ENCODE peak calls at places on chromosomes 12 and 14, in eight cellular contexts. G is EH; C is C1 segment of cervical spinal cord; M is WTC11; Q is AML-193; J is fibroblast of lung; P is AG09319; R is activated effector memory CD4-positive, alpha-beta T cell treated with Interleukin-2 at 50 U/mL for 16 hours. V is an unnamed sample.

GRCh38 chr12:128314611-128315010 is 47.6 kb downstream of the TMEM132C start:
- DNase-seq in J (no peak), C (no peak), Q (no peak), P (no peak), M (no peak), G (no peak), R (no peak), V (no peak)

GRCh38 chr12:15230137-15230536 is 8.9 kb upstream of the RERG start:
- DNase-seq in C (no peak), J (peak; percentile 38), M (no peak), Q (no peak), R (no peak), G (no peak), P (no peak), V (no peak)

GRCh38 chr12:84955298-84955697 is 42.7 kb upstream of the SLC6A15 start:
- DNase-seq in R (no peak), Q (no peak), G (no peak), M (no peak), P (no peak), C (no peak), J (peak; percentile 7), V (no peak)

GRCh38 chr14:70655110-70655826 is 13.6 kb downstream of the TTC9 start:
- DNase-seq in P (no peak), G (no peak), C (no peak), R (peak; percentile 57), M (peak; percentile 59), J (no peak), Q (peak; percentile 82), V (no peak)

GRCh38 chr12:131133015-131133905 is 179.6 kb downstream of the ADGRD1 start:
- DNase-seq in Q (no peak), R (no peak), C (no peak), M (no peak), P (no peak), J (no peak), G (no peak), V (no peak)

GRCh38 chr12:116714175-116714574 is 23.7 kb downstream of the SPRING1 start:
- DNase-seq in J (no peak), R (no peak), M (no peak), Q (no peak), G (no peak), C (no peak), P (no peak), V (no peak)

GRCh38 chr14:56150645-56151345 is 32.6 kb downstream of the PELI2 start:
- DNase-seq in Q (no peak), R (no peak), J (no peak), M (no peak), C (no peak), P (no peak), G (no peak), V (no peak)

GRCh38 chr12:62720661-62721330 is 214.2 kb downstream of the PPM1H start:
- DNase-seq in R (no peak), G (peak; percentile 86), Q (no peak), P (peak; percentile 38), M (no peak), C (peak; percentile 29), J (peak; percentile 45), V (no peak)

GRCh38 chr12:105798249-105798835 is 340.4 kb downstream of the NUAK1 start:
- DNase-seq in C (no peak), M (no peak), J (no peak), G (peak; percentile 31), Q (no peak), P (no peak), R (no peak), V (no peak)

GRCh38 chr14:54902143-54902520 is 494 bp downstream of the GCH1 start:
- DNase-seq in R (peak; percentile 76), P (no peak), J (peak; percentile 32), G (peak; percentile 54), C (no peak), Q (peak; percentile 76), M (peak; percentile 70), V (peak; percentile 91)

GRCh38 chr12:88298014-88298682 is 156.0 kb downstream of the TMTC3 start:
- DNase-seq in J (no peak), R (no peak), M (no peak), G (no peak), P (no peak), Q (no peak), C (no peak), V (no peak)

GRCh38 chr12:45670339-45671065 is 59.0 kb upstream of the ARID2 start:
- DNase-seq in M (no peak), R (no peak), P (no peak), J (no peak), G (peak; percentile 17), Q (peak; percentile 99), C (no peak), V (no peak)

GRCh38 chr12:42760550-42760949 is 171.0 kb upstream of the PRICKLE1 start:
- DNase-seq in C (no peak), M (no peak), R (no peak), Q (no peak), P (no peak), J (no peak), G (no peak), V (no peak)

GRCh38 chr12:32895688-32896437 is 714 bp downstream of the PKP2 start:
- DNase-seq in R (no peak), Q (no peak), M (peak; percentile 36), C (no peak), G (no peak), J (no peak), P (no peak), V (no peak)

GRCh38 chr12:121992059-121992879 is 29.4 kb upstream of the BCL7A start:
- DNase-seq in G (peak; percentile 98), C (no peak), J (peak; percentile 95), P (peak; percentile 64), Q (no peak), R (peak; percentile 6), M (no peak), V (peak; percentile 73)

GRCh38 chr12:50581226-50582184 is 76.7 kb downstream of the DIP2B start:
- DNase-seq in R (no peak), P (no peak), M (no peak), G (peak; percentile 84), C (no peak), J (peak; percentile 51), Q (no peak), V (no peak)

GRCh38 chr12:132342322-132342721 is 12.9 kb upstream of the GALNT9 start:
- DNase-seq in J (no peak), R (no peak), Q (no peak), G (no peak), P (no peak), C (no peak), M (peak; percentile 68), V (no peak)

GRCh38 chr12:99706736-99707473 is 59.4 kb downstream of the GARIN6 start:
- DNase-seq in G (no peak), M (no peak), Q (no peak), R (no peak), C (no peak), J (no peak), P (no peak), V (no peak)

GRCh38 chr12:24036438-24037204 is 87.2 kb upstream of the SOX5 start:
- DNase-seq in Q (no peak), P (no peak), J (no peak), C (no peak), G (no peak), M (no peak), R (no peak), V (no peak)

GRCh38 chr12:75579552-75579951 is 68.1 kb upstream of the KRR1 start:
- DNase-seq in G (no peak), M (no peak), C (no peak), P (no peak), J (no peak), R (no peak), Q (no peak), V (no peak)

GRCh38 chr14:54366726-54367707 is 29.8 kb upstream of the CDKN3 start:
- DNase-seq in G (peak; percentile 76), Q (peak; percentile 49), P (no peak), C (no peak), J (peak; percentile 70), M (peak; percentile 46), R (no peak), V (no peak)

GRCh38 chr12:51320695-51321320 is 3.2 kb downstream of the BIN2 start:
- DNase-seq in Q (no peak), C (no peak), R (no peak), G (peak; percentile 44), M (no peak), P (peak; percentile 47), J (no peak), V (no peak)

GRCh38 chr14:92460916-92461579 is 52.5 kb upstream of the RIN3 start:
- DNase-seq in P (no peak), C (no peak), Q (no peak), J (peak; percentile 65), G (peak; percentile 90), M (no peak), R (no peak), V (no peak)

GRCh38 chr14:30906752-30907658 is 32.6 kb downstream of the COCH start:
- DNase-seq in G (peak; percentile 26), C (no peak), R (no peak), J (peak; percentile 41), P (no peak), M (no peak), Q (peak; percentile 30), V (no peak)

GRCh38 chr12:111202237-111202592 is 166.7 kb downstream of the PHETA1 start:
- DNase-seq in Q (no peak), M (no peak), R (no peak), C (no peak), P (no peak), J (no peak), G (no peak), V (no peak)

GRCh38 chr14:89848165-89848564 is 106.4 kb downstream of the EFCAB11 start:
- DNase-seq in M (no peak), P (no peak), G (peak; percentile 50), J (peak; percentile 62), Q (no peak), R (no peak), C (no peak), V (no peak)

GRCh38 chr12:25155031-25155576 is 39.9 kb downstream of the DNAI7 start:
- DNase-seq in M (no peak), G (peak; percentile 74), P (peak; percentile 57), C (no peak), Q (peak; percentile 48), R (no peak), J (peak; percentile 91), V (no peak)

GRCh38 chr14:51139221-51139681 is 44.3 kb upstream of the TRIM9 start:
- DNase-seq in J (peak; percentile 13), C (no peak), M (no peak), G (no peak), R (no peak), P (no peak), Q (peak; percentile 72), V (no peak)

GRCh38 chr14:52052289-52052943 is 16.4 kb downstream of the NID2 start:
- DNase-seq in G (peak; percentile 98), C (no peak), J (peak; percentile 90), P (peak; percentile 87), Q (no peak), M (no peak), R (no peak), V (no peak)

GRCh38 chr12:116659771-116660481 is 77.9 kb downstream of the SPRING1 start:
- DNase-seq in R (no peak), C (no peak), J (no peak), Q (no peak), G (peak; percentile 42), P (no peak), M (no peak), V (no peak)

GRCh38 chr14:101735453-101735852 is 26.1 kb upstream of the PPP2R5C start:
- DNase-seq in C (no peak), G (no peak), P (no peak), M (no peak), J (no peak), Q (no peak), R (no peak), V (no peak)

GRCh38 chr12:6307521-6307920 is 3.0 kb upstream of the PLEKHG6 start:
- DNase-seq in M (no peak), Q (peak; percentile 75), G (no peak), C (no peak), J (no peak), P (no peak), R (no peak), V (no peak)

GRCh38 chr14:98951031-98951430 is 321.0 kb downstream of the BCL11B start:
- DNase-seq in Q (no peak), P (no peak), C (no peak), G (no peak), J (no peak), R (no peak), M (no peak), V (no peak)

GRCh38 chr14:51613436-51613835 is 38.3 kb upstream of the FRMD6 start:
- DNase-seq in R (no peak), M (no peak), J (no peak), G (no peak), P (no peak), C (no peak), Q (no peak), V (no peak)